ENCODE peak calls at places on chromosomes 16 and 17, in five cellular contexts. H, L, R, P and I are unnamed samples.

GRCh38 chr16:67025151-67025550 is 3.8 kb upstream of the CBFB start:
- DNase-seq in H (no peak), L (peak; percentile 14), R (no peak), P (no peak), I (no peak)

GRCh38 chr17:45432405-45433113 is at the start of gene ARHGAP27:
- DNase-seq in H (no peak), L (peak; percentile 42), R (peak; percentile 7), P (peak; percentile 69), I (no peak)

GRCh38 chr17:1882836-1883235 is 53.0 kb downstream of the RPA1 start:
- DNase-seq in H (no peak), L (peak; percentile 33), R (peak; percentile 19), P (no peak), I (no peak)

GRCh38 chr17:66468241-66469087 is 166.1 kb downstream of the PRKCA start:
- DNase-seq in H (no peak), L (no peak), R (peak; percentile 40), P (no peak), I (no peak)

GRCh38 chr17:5488752-5489151 is 2.4 kb downstream of the MIS12 start:
- DNase-seq in H (no peak), L (no peak), R (no peak), P (no peak), I (no peak)

GRCh38 chr16:55955845-55956244 is 80.7 kb upstream of the CES5A start:
- DNase-seq in H (no peak), L (no peak), R (no peak), P (no peak), I (no peak)

GRCh38 chr17:14303343-14304221 is 2.7 kb downstream of the HS3ST3B1 start:
- DNase-seq in H (no peak), L (peak; percentile 63), R (no peak), P (no peak), I (no peak)

GRCh38 chr17:81043725-81044427 is 8.9 kb downstream of the BAIAP2 start:
- DNase-seq in H (no peak), L (no peak), R (peak; percentile 89), P (peak; percentile 81), I (no peak)

GRCh38 chr17:20256144-20256543 is 211.2 kb downstream of the LGALS9B start:
- DNase-seq in H (no peak), L (no peak), R (no peak), P (no peak), I (no peak)

GRCh38 chr17:65370669-65371126 is 190.8 kb downstream of the AXIN2 start:
- DNase-seq in H (no peak), L (no peak), R (no peak), P (peak; percentile 27), I (no peak)

GRCh38 chr17:1324201-1324750 is 44.8 kb downstream of the TRARG1 start:
- DNase-seq in H (no peak), L (no peak), R (no peak), P (peak; percentile 48), I (no peak)

GRCh38 chr17:49822829-49823228 is 25.0 kb downstream of the TAC4 start:
- DNase-seq in H (no peak), L (no peak), R (peak; percentile 34), P (no peak), I (no peak)

GRCh38 chr16:54282923-54283734 is 3.5 kb downstream of the IRX3 start:
- DNase-seq in H (no peak), L (peak; percentile 28), R (no peak), P (no peak), I (no peak)

GRCh38 chr17:72725432-72726068 is 366.9 kb downstream of the SLC39A11 start:
- DNase-seq in H (no peak), L (peak; percentile 57), R (peak; percentile 55), P (peak; percentile 40), I (peak; percentile 49)

GRCh38 chr17:75738218-75738802 is 17.1 kb downstream of the ITGB4 start:
- DNase-seq in H (no peak), L (no peak), R (no peak), P (peak; percentile 61), I (no peak)